ENCODE peak calls at places on chromosomes 12 and 14, in five cellular contexts. L is breast epithelium, K is left ventricle myocardium inferior, T is neuronal stem cell, W is hepatocyte. F is an unnamed sample. For H3K9me3, the result is how much of the 10 kb centered on the place peaks cover.

GRCh38 chr14:68137704-68138619 is 318.4 kb downstream of the RAD51B start:
- DNase-seq in L (peak), K (no peak), T (peak), W (peak), F (peak)

GRCh38 chr12:104226672-104227071 is 11.1 kb downstream of the TXNRD1 start:
- DNase-seq in L (no peak), K (no peak), T (no peak), W (no peak), F (no peak)

GRCh38 chr14:50396636-50397460 is at the start of gene CDKL1:
- DNase-seq in L (peak), K (peak), T (peak), W (peak), F (peak)

GRCh38 chr14:89290813-89291212 is 126.2 kb downstream of the FOXN3 start:
- DNase-seq in L (no peak), K (no peak), T (no peak), W (no peak), F (no peak)

GRCh38 chr12:26109343-26109841 is 15.4 kb downstream of the BHLHE41 start:
- DNase-seq in L (no peak), K (peak), T (no peak), W (peak), F (no peak)

GRCh38 chr14:34782031-34782430 is 67.6 kb upstream of the CFL2 start:
- DNase-seq in L (no peak), K (no peak), T (no peak), W (no peak), F (no peak)

GRCh38 chr12:25051583-25052190 is 102.8 kb upstream of the BCAT1 start:
- DNase-seq in L (no peak), K (no peak), T (no peak), W (no peak), F (peak)

GRCh38 chr12:62098131-62098530 is 162.1 kb upstream of the USP15 start:
- DNase-seq in L (no peak), K (no peak), T (no peak), W (no peak), F (no peak)

GRCh38 chr14:73258845-73259611 is 21.7 kb downstream of the PAPLN start:
- DNase-seq in L (no peak), K (no peak), T (no peak), W (no peak), F (no peak)

GRCh38 chr14:86521032-86521730 is 991.2 kb downstream of the FLRT2 start:
- DNase-seq in L (no peak), K (no peak), T (no peak), W (no peak), F (no peak)

GRCh38 chr14:62301911-62302310 is 539.7 kb downstream of the SNAPC1 start:
- DNase-seq in L (no peak), K (no peak), T (no peak), W (no peak), F (no peak)

GRCh38 chr12:127230843-127231260 is 1036.1 kb upstream of the TMEM132C start:
- DNase-seq in L (no peak), K (no peak), T (no peak), W (no peak), F (no peak)

GRCh38 chr12:40693503-40693863 is 1.2 kb downstream of the CNTN1 start:
- DNase-seq in L (peak), K (no peak), T (peak), W (peak), F (no peak)

GRCh38 chr12:74365178-74365964 is 172.3 kb upstream of the ATXN7L3B start:
- DNase-seq in L (no peak), K (no peak), T (no peak), W (peak), F (peak)

GRCh38 chr14:21155963-21156362 is at the start of gene OR5AU1:
- DNase-seq in L (no peak), K (no peak), T (no peak), W (no peak), F (no peak)

GRCh38 chr12:54561164-54561563 is 11.8 kb downstream of the PDE1B start:
- DNase-seq in L (no peak), K (peak), T (no peak), W (no peak), F (no peak)

GRCh38 chr12:3341594-3341993 is 149.4 kb upstream of the PRMT8 start:
- DNase-seq in L (no peak), K (no peak), T (no peak), W (no peak), F (no peak)

DNA sequence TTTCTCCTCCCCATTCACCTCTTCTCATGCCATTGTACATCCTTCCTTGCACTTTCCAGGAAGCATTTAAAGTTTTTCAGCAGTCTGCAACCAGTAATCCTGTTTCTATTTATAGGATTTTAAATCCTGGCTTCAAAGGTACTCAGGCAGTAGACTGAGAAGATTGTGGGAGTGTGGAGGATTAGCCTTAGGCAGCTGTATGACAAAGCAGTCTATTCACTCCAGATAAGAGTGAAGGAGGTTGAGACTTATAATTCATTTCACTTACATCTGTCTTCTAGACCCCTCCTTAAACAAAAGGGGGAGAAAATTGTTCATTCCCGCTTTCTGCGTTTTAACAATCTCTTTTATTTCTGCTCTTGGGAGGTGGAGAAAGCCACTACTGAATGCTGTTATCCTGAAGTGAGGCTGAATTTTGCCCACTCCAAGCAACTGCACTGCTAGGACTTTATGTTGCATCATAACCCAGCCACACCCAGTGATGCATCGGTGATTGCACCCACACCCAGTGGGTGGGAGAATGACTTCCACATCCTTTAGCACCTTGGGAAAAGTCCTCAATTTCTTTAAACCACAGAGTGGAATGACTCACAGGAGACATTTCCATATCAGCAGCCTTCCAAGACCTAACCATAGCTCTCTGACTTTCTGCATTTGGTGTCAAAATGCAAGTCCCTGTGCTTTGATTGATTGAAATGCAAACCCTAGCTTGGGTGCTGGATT is 382.5 kb upstream of the ATP2B1 start:
- DNase-seq in L (no peak), K (no peak), T (peak), W (peak), F (peak)
- H3K4me3 ChIP-seq in L (no peak), K (no peak), T (no peak), W (no peak), F (no peak)

GRCh38 chr14:97010491-97011160 is 213.4 kb downstream of the VRK1 start:
- DNase-seq in L (no peak), K (no peak), T (no peak), W (no peak), F (no peak)
- H3K9me3 ChIP-seq in L (under half), K (under half), T (under half), W (under half), F (under half)

DNA sequence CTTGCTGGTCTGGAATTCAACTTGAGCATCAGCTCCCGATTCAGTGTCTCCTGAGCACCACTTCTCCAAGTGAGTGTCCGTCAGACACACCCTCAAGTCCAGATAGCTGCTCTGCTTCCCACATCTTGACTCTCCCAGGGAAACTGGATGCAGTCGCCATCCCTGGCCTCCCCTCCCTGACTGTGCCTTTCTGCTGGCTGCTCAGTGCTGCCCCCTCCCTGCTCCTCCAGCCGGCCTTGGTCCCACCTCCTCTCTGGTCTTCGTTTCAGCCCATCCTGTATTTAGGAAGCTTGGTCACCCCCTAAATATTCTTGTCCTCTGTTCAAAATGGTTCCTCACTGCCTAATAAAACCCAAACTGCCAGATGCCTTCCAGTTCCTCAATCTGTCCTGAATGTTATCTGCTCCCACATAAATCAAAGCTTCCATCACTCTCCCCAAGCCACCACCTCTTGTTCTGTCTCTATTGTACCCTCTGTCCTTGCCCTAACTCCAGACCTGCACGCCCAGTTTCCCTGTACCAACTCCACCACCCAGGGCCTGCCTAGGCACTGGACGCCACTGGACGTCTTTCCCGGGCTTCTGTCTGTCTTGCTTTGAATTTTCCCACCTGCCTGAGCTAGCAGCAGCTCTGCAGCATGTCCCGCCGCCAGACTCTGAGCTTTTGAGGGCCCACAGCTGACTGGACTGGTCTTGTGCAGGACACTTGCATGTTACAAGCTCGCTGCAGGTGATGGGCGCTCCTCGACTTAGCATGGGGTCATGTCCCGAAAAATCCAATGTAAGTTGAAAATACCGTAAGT is 33.8 kb downstream of the CCDC92 start:
- DNase-seq in L (no peak), K (no peak), T (no peak), W (no peak), F (no peak)
- H3K27ac ChIP-seq in L (no peak), K (no peak), T (no peak), W (no peak), F (peak)

GRCh38 chr12:49093746-49094103 is 876 bp downstream of the DHH start:
- DNase-seq in L (no peak), K (peak), T (no peak), W (no peak), F (no peak)

GRCh38 chr12:49092816-49093406 is 1.7 kb downstream of the DHH start:
- DNase-seq in L (no peak), K (no peak), T (no peak), W (no peak), F (no peak)

GRCh38 chr12:49094966-49095365 is 365 bp upstream of the DHH start:
- DNase-seq in L (no peak), K (no peak), T (no peak), W (no peak), F (no peak)

GRCh38 chr12:49092086-49092815 is 2.4 kb downstream of the DHH start:
- DNase-seq in L (no peak), K (peak), T (peak), W (peak), F (no peak)

GRCh38 chr12:49094104-49094948 is at the start of gene DHH:
- DNase-seq in L (no peak), K (peak), T (no peak), W (peak), F (no peak)
- H3K4me3 ChIP-seq in L (peak), K (peak), T (no peak), W (no peak), F (no peak)

GRCh38 chr14:81974543-81974942 is 440.9 kb upstream of the SEL1L start:
- DNase-seq in L (no peak), K (no peak), T (no peak), W (no peak), F (no peak)
- H3K9me3 ChIP-seq in L (under half), K (under half), T (under half), W (under half), F (under half)

GRCh38 chr12:132603240-132604107 is 6.9 kb downstream of the LRCOL1 start:
- DNase-seq in L (no peak), K (no peak), T (no peak), W (no peak), F (no peak)

GRCh38 chr12:132597333-132598283 is 12.8 kb downstream of the LRCOL1 start:
- DNase-seq in L (no peak), K (no peak), T (peak), W (peak), F (no peak)

GRCh38 chr12:132602578-132603239 is 7.7 kb downstream of the LRCOL1 start:
- DNase-seq in L (no peak), K (no peak), T (no peak), W (no peak), F (no peak)

GRCh38 chr12:132601171-132601883 is 9.1 kb downstream of the LRCOL1 start:
- DNase-seq in L (no peak), K (no peak), T (no peak), W (no peak), F (no peak)

DNA sequence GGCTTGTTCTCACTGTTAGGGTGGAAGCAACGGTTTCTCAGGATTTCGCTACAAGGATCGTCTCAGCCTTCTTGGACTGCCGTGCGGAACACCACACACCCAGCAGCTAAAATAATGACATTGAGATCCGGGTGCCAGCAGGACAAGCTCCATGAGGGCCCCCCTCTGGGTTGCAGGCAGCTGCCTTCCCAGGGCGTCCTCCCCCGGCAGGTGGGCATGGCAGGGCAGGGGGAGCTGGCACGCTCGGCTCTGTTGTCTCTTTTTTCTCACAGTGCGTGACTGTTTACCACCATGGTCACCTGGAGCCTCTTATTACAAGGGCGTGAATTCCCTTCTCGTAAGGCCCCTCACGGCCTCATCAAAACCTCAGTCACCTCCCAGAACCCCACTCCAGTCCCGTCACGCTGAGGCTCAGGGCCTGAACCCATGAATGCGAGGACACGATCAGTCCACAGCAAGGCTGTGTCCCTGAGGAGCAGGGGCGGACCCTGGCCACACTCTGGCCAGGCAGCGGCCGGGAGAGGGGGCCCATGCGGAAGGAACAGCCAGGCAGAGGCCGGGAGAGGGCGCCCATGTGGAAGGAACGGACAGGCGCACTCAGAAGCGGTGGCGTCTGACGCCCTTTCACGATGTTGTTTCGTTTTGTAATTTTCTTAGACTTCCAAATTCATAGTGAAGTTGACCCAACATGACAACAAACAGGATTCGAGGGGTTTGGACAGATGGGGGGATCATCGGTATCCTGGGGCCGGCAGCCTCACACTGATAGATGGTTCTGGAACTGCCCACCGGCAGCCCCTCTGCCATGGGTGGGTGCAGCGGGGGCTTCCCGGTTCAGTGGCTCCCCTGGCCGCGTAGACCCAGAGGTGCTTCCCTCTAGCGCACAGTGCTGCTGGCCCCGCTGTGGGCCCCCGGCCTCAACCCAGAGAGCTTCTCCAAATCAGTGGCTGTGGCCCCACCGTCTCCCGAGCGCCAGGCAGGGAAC is 10.0 kb downstream of the LRCOL1 start:
- DNase-seq in L (peak), K (peak), T (no peak), W (peak), F (peak)
- H3K27ac ChIP-seq in L (peak), K (no peak), T (no peak), W (no peak), F (peak)

GRCh38 chr12:7128681-7129593 is at the start of gene RBP5:
- DNase-seq in L (no peak), K (no peak), T (no peak), W (no peak), F (no peak)

GRCh38 chr12:7131502-7131866 is 1.3 kb downstream of the CLSTN3 start:
- DNase-seq in L (no peak), K (no peak), T (no peak), W (no peak), F (no peak)

GRCh38 chr12:7129647-7130536 is at the start of gene CLSTN3:
- DNase-seq in L (peak), K (peak), T (peak), W (peak), F (peak)

GRCh38 chr12:7130791-7131501 is 775 bp downstream of the CLSTN3 start:
- DNase-seq in L (peak), K (peak), T (no peak), W (peak), F (peak)

GRCh38 chr12:7130537-7130790 is 293 bp downstream of the CLSTN3 start:
- DNase-seq in L (no peak), K (no peak), T (no peak), W (no peak), F (no peak)
- H3K4me3 ChIP-seq in L (peak), K (peak), T (peak), W (peak), F (peak)